ENCODE peak calls at places on chromosomes 13 and 19, in eight cellular contexts. One of them, this sample, is unnamed.
A peak's percentile ranks its signal among the peaks of the same experiment; 100 is the strongest.

GRCh38 chr13:31631716-31632115 is 107.6 kb upstream of the RXFP2 start:
- DNase-seq in PC-3: no peak
- DNase-seq in ascending aorta: no peak
- DNase-seq in fibroblast of lung: no peak
- DNase-seq in colonic mucosa: no peak
- DNase-seq in IMR-90: no peak
- DNase-seq in WERI-Rb-1: no peak
- DNase-seq in Peyer's patch: no peak
- DNase-seq in this sample: no peak

GRCh38 chr13:34294483-34295129 is 476.7 kb downstream of the RFC3 start:
- DNase-seq in PC-3: no peak
- DNase-seq in ascending aorta: no peak
- DNase-seq in WERI-Rb-1: no peak
- DNase-seq in IMR-90: no peak
- DNase-seq in colonic mucosa: no peak
- DNase-seq in fibroblast of lung: peak; percentile 42
- DNase-seq in Peyer's patch: no peak
- DNase-seq in this sample: no peak

GRCh38 chr19:19655641-19656343 is 7.7 kb downstream of the ATP13A1 start:
- DNase-seq in IMR-90: no peak
- DNase-seq in colonic mucosa: no peak
- DNase-seq in PC-3: no peak
- DNase-seq in Peyer's patch: no peak
- DNase-seq in ascending aorta: no peak
- DNase-seq in WERI-Rb-1: no peak
- DNase-seq in fibroblast of lung: no peak
- DNase-seq in this sample: no peak

GRCh38 chr13:24181991-24182702 is 21.6 kb downstream of the SPATA13 start:
- DNase-seq in WERI-Rb-1: no peak
- DNase-seq in fibroblast of lung: no peak
- DNase-seq in PC-3: no peak
- DNase-seq in ascending aorta: no peak
- DNase-seq in colonic mucosa: peak; percentile 39
- DNase-seq in Peyer's patch: no peak
- DNase-seq in IMR-90: no peak
- DNase-seq in this sample: no peak

GRCh38 chr19:12265921-12266704 is 28.6 kb downstream of the ZNF44 start:
- DNase-seq in fibroblast of lung: no peak
- DNase-seq in Peyer's patch: no peak
- DNase-seq in WERI-Rb-1: no peak
- DNase-seq in PC-3: no peak
- DNase-seq in IMR-90: no peak
- DNase-seq in colonic mucosa: no peak
- DNase-seq in ascending aorta: no peak
- DNase-seq in this sample: no peak

GRCh38 chr13:48235100-48235813 is 2.3 kb downstream of the ITM2B start:
- DNase-seq in ascending aorta: no peak
- DNase-seq in fibroblast of lung: peak; percentile 58
- DNase-seq in IMR-90: peak; percentile 25
- DNase-seq in colonic mucosa: no peak
- DNase-seq in PC-3: peak; percentile 32
- DNase-seq in WERI-Rb-1: no peak
- DNase-seq in Peyer's patch: no peak
- DNase-seq in this sample: peak; percentile 33

GRCh38 chr19:11232555-11232954 is 6.9 kb upstream of the ANGPTL8 start:
- DNase-seq in fibroblast of lung: no peak
- DNase-seq in ascending aorta: no peak
- DNase-seq in colonic mucosa: no peak
- DNase-seq in IMR-90: no peak
- DNase-seq in WERI-Rb-1: no peak
- DNase-seq in Peyer's patch: no peak
- DNase-seq in PC-3: no peak
- DNase-seq in this sample: no peak

GRCh38 chr13:71525004-71525403 is 342.0 kb downstream of the DACH1 start:
- DNase-seq in ascending aorta: no peak
- DNase-seq in Peyer's patch: no peak
- DNase-seq in IMR-90: no peak
- DNase-seq in WERI-Rb-1: no peak
- DNase-seq in fibroblast of lung: no peak
- DNase-seq in PC-3: no peak
- DNase-seq in colonic mucosa: no peak
- DNase-seq in this sample: no peak

GRCh38 chr19:498591-498950 is 2.3 kb downstream of the MADCAM1 start:
- DNase-seq in fibroblast of lung: no peak
- DNase-seq in colonic mucosa: no peak
- DNase-seq in WERI-Rb-1: no peak
- DNase-seq in Peyer's patch: no peak
- DNase-seq in ascending aorta: no peak
- DNase-seq in IMR-90: no peak
- DNase-seq in PC-3: no peak
- DNase-seq in this sample: no peak

GRCh38 chr19:17454579-17454978 is 6.1 kb upstream of the TMEM221 start:
- DNase-seq in fibroblast of lung: no peak
- DNase-seq in PC-3: no peak
- DNase-seq in ascending aorta: no peak
- DNase-seq in colonic mucosa: no peak
- DNase-seq in Peyer's patch: no peak
- DNase-seq in IMR-90: no peak
- DNase-seq in WERI-Rb-1: peak; percentile 88
- DNase-seq in this sample: no peak

DNA sequence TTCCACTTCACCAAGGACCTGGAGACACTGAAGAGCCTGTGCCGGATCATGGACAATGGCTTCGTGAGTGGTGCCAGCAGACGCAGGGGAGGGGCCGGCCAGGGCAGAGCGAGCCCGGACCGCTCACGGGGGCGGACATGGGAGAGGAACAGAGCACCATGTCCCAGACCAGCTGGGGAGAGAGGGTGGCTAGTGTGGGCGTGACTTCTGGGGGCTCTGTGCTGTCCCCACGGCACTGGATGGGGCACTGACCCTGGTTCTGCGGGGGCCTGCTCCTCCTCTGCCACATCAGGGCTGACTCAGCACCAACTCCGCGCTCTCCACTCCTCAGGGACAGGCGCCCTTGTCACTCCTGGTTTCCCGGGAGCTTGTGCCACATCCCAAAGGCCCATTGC is 7.6 kb downstream of the PTOV1 start:
- DNase-seq in WERI-Rb-1: no peak
- DNase-seq in fibroblast of lung: no peak
- DNase-seq in IMR-90: no peak
- DNase-seq in PC-3: peak; percentile 15
- DNase-seq in colonic mucosa: no peak
- DNase-seq in ascending aorta: no peak
- DNase-seq in Peyer's patch: no peak
- DNase-seq in this sample: no peak
- H3K27ac ChIP-seq in WERI-Rb-1: no peak overlapping the region
- H3K27ac ChIP-seq in fibroblast of lung: peak overlapping the region; percentile 34
- H3K27ac ChIP-seq in IMR-90: no peak overlapping the region
- H3K27ac ChIP-seq in PC-3: no peak overlapping the region
- H3K27ac ChIP-seq in colonic mucosa: no peak overlapping the region
- H3K27ac ChIP-seq in ascending aorta: peak overlapping the region; percentile 29
- H3K27ac ChIP-seq in Peyer's patch: no peak overlapping the region
- H3K27ac ChIP-seq in this sample: no peak overlapping the region

GRCh38 chr19:41547569-41547968 is 28.4 kb upstream of the CEACAM21 start:
- DNase-seq in Peyer's patch: no peak
- DNase-seq in colonic mucosa: no peak
- DNase-seq in ascending aorta: no peak
- DNase-seq in IMR-90: no peak
- DNase-seq in fibroblast of lung: no peak
- DNase-seq in WERI-Rb-1: no peak
- DNase-seq in PC-3: no peak
- DNase-seq in this sample: no peak

GRCh38 chr19:41548047-41548446 is 27.9 kb upstream of the CEACAM21 start:
- DNase-seq in PC-3: no peak
- DNase-seq in fibroblast of lung: no peak
- DNase-seq in WERI-Rb-1: no peak
- DNase-seq in colonic mucosa: no peak
- DNase-seq in ascending aorta: no peak
- DNase-seq in IMR-90: no peak
- DNase-seq in Peyer's patch: no peak
- DNase-seq in this sample: no peak

GRCh38 chr19:41545547-41545946 is 30.4 kb upstream of the CEACAM21 start:
- DNase-seq in ascending aorta: no peak
- DNase-seq in PC-3: no peak
- DNase-seq in WERI-Rb-1: no peak
- DNase-seq in fibroblast of lung: no peak
- DNase-seq in IMR-90: no peak
- DNase-seq in colonic mucosa: no peak
- DNase-seq in Peyer's patch: peak; percentile 54
- DNase-seq in this sample: no peak

GRCh38 chr19:41548954-41549688 is 26.8 kb upstream of the CEACAM21 start:
- DNase-seq in fibroblast of lung: no peak
- DNase-seq in colonic mucosa: no peak
- DNase-seq in PC-3: no peak
- DNase-seq in ascending aorta: no peak
- DNase-seq in Peyer's patch: peak; percentile 88
- DNase-seq in WERI-Rb-1: no peak
- DNase-seq in IMR-90: no peak
- DNase-seq in this sample: no peak

GRCh38 chr19:41546386-41546789 is 29.6 kb upstream of the CEACAM21 start:
- DNase-seq in fibroblast of lung: no peak
- DNase-seq in Peyer's patch: peak; percentile 72
- DNase-seq in colonic mucosa: no peak
- DNase-seq in IMR-90: no peak
- DNase-seq in WERI-Rb-1: no peak
- DNase-seq in ascending aorta: no peak
- DNase-seq in PC-3: no peak
- DNase-seq in this sample: no peak
- H3K27ac ChIP-seq in fibroblast of lung: no peak overlapping the region
- H3K27ac ChIP-seq in Peyer's patch: peak overlapping the region; percentile 84
- H3K27ac ChIP-seq in colonic mucosa: no peak overlapping the region
- H3K27ac ChIP-seq in IMR-90: no peak overlapping the region
- H3K27ac ChIP-seq in WERI-Rb-1: no peak overlapping the region
- H3K27ac ChIP-seq in ascending aorta: no peak overlapping the region
- H3K27ac ChIP-seq in PC-3: no peak overlapping the region
- H3K27ac ChIP-seq in this sample: no peak overlapping the region

GRCh38 chr13:73341748-73342147 is 282.9 kb downstream of the KLF5 start:
- DNase-seq in colonic mucosa: no peak
- DNase-seq in WERI-Rb-1: no peak
- DNase-seq in fibroblast of lung: peak; percentile 85
- DNase-seq in ascending aorta: no peak
- DNase-seq in Peyer's patch: no peak
- DNase-seq in IMR-90: peak; percentile 44
- DNase-seq in PC-3: peak; percentile 46
- DNase-seq in this sample: no peak
- H3K27ac ChIP-seq in colonic mucosa: no peak overlapping the region
- H3K27ac ChIP-seq in WERI-Rb-1: no peak overlapping the region
- H3K27ac ChIP-seq in fibroblast of lung: no peak overlapping the region
- H3K27ac ChIP-seq in ascending aorta: no peak overlapping the region
- H3K27ac ChIP-seq in Peyer's patch: no peak overlapping the region
- H3K27ac ChIP-seq in IMR-90: no peak overlapping the region
- H3K27ac ChIP-seq in PC-3: peak overlapping the region; percentile 34
- H3K27ac ChIP-seq in this sample: no peak overlapping the region

DNA sequence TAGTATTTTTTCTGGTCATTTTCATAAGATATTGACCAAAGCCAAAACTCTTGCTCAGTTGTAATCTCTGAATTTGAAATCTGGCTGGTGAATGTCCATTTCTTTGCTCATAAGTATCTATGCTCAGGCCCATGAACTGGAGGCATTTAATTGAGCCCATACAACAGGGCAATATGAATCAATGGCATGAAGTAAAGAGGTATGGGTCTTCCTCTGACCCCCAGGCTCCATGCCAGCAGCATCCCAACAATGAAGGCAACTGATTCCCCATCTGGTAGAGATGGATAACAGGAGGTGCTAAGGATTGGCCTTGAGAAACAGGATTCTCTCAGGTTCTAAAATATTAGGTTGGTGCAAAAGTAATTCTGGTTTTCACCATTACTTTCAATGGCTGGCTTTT is 330.8 kb downstream of the LIG4 start:
- DNase-seq in IMR-90: no peak
- DNase-seq in ascending aorta: no peak
- DNase-seq in colonic mucosa: no peak
- DNase-seq in fibroblast of lung: no peak
- DNase-seq in Peyer's patch: no peak
- DNase-seq in PC-3: no peak
- DNase-seq in WERI-Rb-1: no peak
- DNase-seq in this sample: no peak
- H3K27ac ChIP-seq in IMR-90: peak overlapping the region; percentile 33
- H3K27ac ChIP-seq in ascending aorta: no peak overlapping the region
- H3K27ac ChIP-seq in colonic mucosa: no peak overlapping the region
- H3K27ac ChIP-seq in fibroblast of lung: no peak overlapping the region
- H3K27ac ChIP-seq in Peyer's patch: no peak overlapping the region
- H3K27ac ChIP-seq in PC-3: peak overlapping the region; percentile 76
- H3K27ac ChIP-seq in WERI-Rb-1: no peak overlapping the region
- H3K27ac ChIP-seq in this sample: no peak overlapping the region